ENCODE peak calls at places on chromosomes 2 and 18, in four cellular contexts. E is PC-3; D is stimulated activated naive CD8-positive, alpha-beta T cell treated with anti-CD3 and anti-CD28 coated beads, Interleukin-15, Interleukin-2, amounts not matched to agents 100 U/mL and 50 U/mL, for 24 hours; T is stimulated activated CD8-positive, alpha-beta memory T cell treated with anti-CD3 and anti-CD28 coated beads, Interleukin-12 subunit alpha, Interleukin-12 subunit beta, amount 100 ng/mL, for 1 hour. K is an unnamed sample.

GRCh38 chr18:79575891-79576685 is 103.5 kb upstream of the CTDP1 start:
- DNase-seq in T (no peak), D (no peak), E (no peak), K (no peak)

GRCh38 chr2:67649331-67650071 is 252.4 kb downstream of the ETAA1 start:
- DNase-seq in E (peak), D (no peak), T (no peak), K (no peak)

GRCh38 chr2:181456660-181457120 is 496 bp upstream of the ITGA4 start:
- DNase-seq in D (peak), E (no peak), T (peak), K (no peak)

GRCh38 chr2:68294913-68295312 is 24.8 kb downstream of the CNRIP1 start:
- DNase-seq in D (no peak), T (no peak), E (no peak), K (no peak)

GRCh38 chr18:24878289-24878688 is 417.9 kb downstream of the HRH4 start:
- DNase-seq in T (no peak), E (peak), D (no peak), K (peak)

GRCh38 chr18:36126668-36127067 is 2.5 kb downstream of the SLC39A6 start:
- DNase-seq in D (no peak), E (no peak), T (no peak), K (no peak)

GRCh38 chr2:219402665-219403515 is 15.2 kb upstream of the DNPEP start:
- DNase-seq in D (peak), T (peak), E (peak), K (peak)

GRCh38 chr2:96685285-96685591 is 42.7 kb downstream of the FER1L5 start:
- DNase-seq in D (no peak), E (no peak), T (no peak), K (peak)

GRCh38 chr2:70982971-70983370 is 4.5 kb downstream of the ANKRD53 start:
- DNase-seq in E (no peak), D (no peak), T (no peak), K (no peak)

GRCh38 chr2:240596491-240596931 is 10.0 kb downstream of the CAPN10 start:
- DNase-seq in E (no peak), D (no peak), T (no peak), K (peak)

GRCh38 chr2:224847961-224848850 is 132.0 kb upstream of the CCDC195 start:
- DNase-seq in T (no peak), E (peak), D (no peak), K (no peak)

GRCh38 chr2:230757476-230757875 is 44.8 kb downstream of the CAB39 start:
- DNase-seq in E (peak), T (no peak), D (no peak), K (no peak)

GRCh38 chr2:160666019-160666676 is 172.5 kb upstream of the RBMS1 start:
- DNase-seq in E (peak), T (no peak), D (no peak), K (peak)

GRCh38 chr2:7418343-7418742 is 501.1 kb downstream of the RNF144A start:
- DNase-seq in E (peak), T (no peak), D (no peak), K (no peak)

GRCh38 chr2:190432567-190433231 is 24.5 kb downstream of the MFSD6 start:
- DNase-seq in E (no peak), D (no peak), T (no peak), K (no peak)

GRCh38 chr2:179467111-179467510 is 202.5 kb upstream of the SESTD1 start:
- DNase-seq in T (no peak), E (peak), D (no peak), K (no peak)